ENCODE peak calls at places on chromosomes 4 and X, in four cellular contexts. I is heart right ventricle, C is lower lobe of right lung, Q is psoas muscle. L is an unnamed sample. For H3K9me3 and H3K4me1, the result is how much of the 10 kb centered on the place peaks cover.

GRCh38 chr4:188620608-188621007 is 481.4 kb downstream of the TRIML1 start:
- DNase-seq in I (no peak), C (no peak), Q (no peak), L (no peak)

GRCh38 chrX:64394874-64395567 is at the start of gene MTMR8:
- DNase-seq in I (peak), C (peak), Q (peak), L (peak)

GRCh38 chr4:128661529-128661928 is 148.0 kb upstream of the JADE1 start:
- DNase-seq in I (no peak), C (no peak), Q (no peak), L (no peak)

GRCh38 chr4:86720508-86721068 is 126.5 kb downstream of the PTPN13 start:
- DNase-seq in I (no peak), C (no peak), Q (no peak), L (no peak)

GRCh38 chrX:137031517-137032377 is 2.0 kb downstream of the GPR101 start:
- DNase-seq in I (no peak), C (no peak), Q (peak), L (no peak)

GRCh38 chr4:71540749-71541269 is 202.0 kb downstream of the SLC4A4 start:
- DNase-seq in I (no peak), C (no peak), Q (no peak), L (no peak)

GRCh38 chr4:2297606-2298517 is 36.0 kb upstream of the MXD4 start:
- DNase-seq in I (no peak), C (no peak), Q (no peak), L (no peak)

GRCh38 chr4:118981171-118981838 is 92.7 kb downstream of the SYNPO2 start:
- DNase-seq in I (no peak), C (no peak), Q (no peak), L (no peak)

GRCh38 chr4:67746797-67747495 is 7.2 kb downstream of the GNRHR start:
- DNase-seq in I (no peak), C (no peak), Q (no peak), L (no peak)

GRCh38 chrX:9656277-9656676 is 109.4 kb downstream of the GPR143 start:
- DNase-seq in I (peak), C (no peak), Q (no peak), L (peak)

GRCh38 chr4:94957030-94957429 is 199.3 kb downstream of the BMPR1B start:
- DNase-seq in I (no peak), C (no peak), Q (no peak), L (no peak)

GRCh38 chr4:137387924-137388323 is 144.4 kb downstream of the PCDH18 start:
- DNase-seq in I (no peak), C (no peak), Q (no peak), L (no peak)

GRCh38 chr4:177012918-177013545 is 220.3 kb upstream of the VEGFC start:
- DNase-seq in I (no peak), C (no peak), Q (no peak), L (no peak)

GRCh38 chrX:119398974-119399771 is at the start of gene SLC25A43:
- DNase-seq in I (peak), C (peak), Q (peak), L (peak)

GRCh38 chr4:37742149-37742548 is 56.0 kb upstream of the RELL1 start:
- DNase-seq in I (no peak), C (no peak), Q (no peak), L (no peak)

GRCh38 chrX:9682456-9682855 is 83.2 kb downstream of the GPR143 start:
- DNase-seq in I (no peak), C (no peak), Q (no peak), L (no peak)

GRCh38 chr4:81460837-81461233 is 10.9 kb downstream of the RASGEF1B start:
- DNase-seq in I (no peak), C (no peak), Q (no peak), L (no peak)

GRCh38 chr4:182273191-182273935 is 30.2 kb downstream of the TENM3 start:
- DNase-seq in I (no peak), C (no peak), Q (no peak), L (no peak)

GRCh38 chr4:5051692-5052423 is 578 bp downstream of the STK32B start:
- DNase-seq in I (no peak), C (peak), Q (peak), L (no peak)

GRCh38 chr4:108834787-108835384 is 72.0 kb upstream of the ETNPPL start:
- DNase-seq in I (no peak), C (no peak), Q (no peak), L (no peak)

GRCh38 chr4:5366421-5366820 is 315.1 kb downstream of the STK32B start:
- DNase-seq in I (no peak), C (no peak), Q (no peak), L (no peak)

GRCh38 chrX:68698955-68699354 is 51.5 kb downstream of the STARD8 start:
- DNase-seq in I (no peak), C (no peak), Q (no peak), L (no peak)

GRCh38 chr4:120995611-120996010 is 73.1 kb upstream of the PRDM5 start:
- DNase-seq in I (no peak), C (no peak), Q (no peak), L (no peak)

GRCh38 chr4:184748251-184748652 is 14.4 kb upstream of the CENPU start:
- DNase-seq in I (no peak), C (peak), Q (peak), L (no peak)

GRCh38 chr4:40563401-40563800 is 66.3 kb downstream of the RBM47 start:
- DNase-seq in I (no peak), C (no peak), Q (no peak), L (no peak)

DNA sequence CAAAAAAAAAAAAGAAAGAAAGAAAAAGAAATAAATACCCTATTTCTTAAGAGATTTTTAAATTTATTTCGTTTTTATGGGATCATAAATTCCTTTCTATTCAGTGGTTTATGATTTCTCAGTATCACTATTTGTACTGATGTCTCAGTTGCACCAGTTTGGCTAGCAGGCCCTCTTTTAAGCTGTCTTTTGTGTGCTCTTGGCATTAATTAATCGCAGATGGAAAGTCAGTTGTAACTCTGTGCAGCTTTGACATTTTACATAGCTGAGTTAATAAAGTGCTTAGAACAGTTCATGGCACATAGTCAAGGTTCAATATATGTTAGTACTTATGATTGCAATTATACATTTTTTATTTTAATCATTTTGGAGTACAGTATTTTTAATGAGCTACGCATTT is 123.7 kb upstream of the NUDT6 start:
- DNase-seq in I (no peak), C (no peak), Q (no peak), L (no peak)
- H3K9me3 ChIP-seq in I (half or more), C (under half), Q (under half), L (under half)

GRCh38 chr4:76977731-76978350 is 28.3 kb downstream of the SEPTIN11 start:
- DNase-seq in I (no peak), C (no peak), Q (no peak), L (no peak)
- H3K4me1 ChIP-seq in I (half or more), C (under half), Q (under half), L (under half)

DNA sequence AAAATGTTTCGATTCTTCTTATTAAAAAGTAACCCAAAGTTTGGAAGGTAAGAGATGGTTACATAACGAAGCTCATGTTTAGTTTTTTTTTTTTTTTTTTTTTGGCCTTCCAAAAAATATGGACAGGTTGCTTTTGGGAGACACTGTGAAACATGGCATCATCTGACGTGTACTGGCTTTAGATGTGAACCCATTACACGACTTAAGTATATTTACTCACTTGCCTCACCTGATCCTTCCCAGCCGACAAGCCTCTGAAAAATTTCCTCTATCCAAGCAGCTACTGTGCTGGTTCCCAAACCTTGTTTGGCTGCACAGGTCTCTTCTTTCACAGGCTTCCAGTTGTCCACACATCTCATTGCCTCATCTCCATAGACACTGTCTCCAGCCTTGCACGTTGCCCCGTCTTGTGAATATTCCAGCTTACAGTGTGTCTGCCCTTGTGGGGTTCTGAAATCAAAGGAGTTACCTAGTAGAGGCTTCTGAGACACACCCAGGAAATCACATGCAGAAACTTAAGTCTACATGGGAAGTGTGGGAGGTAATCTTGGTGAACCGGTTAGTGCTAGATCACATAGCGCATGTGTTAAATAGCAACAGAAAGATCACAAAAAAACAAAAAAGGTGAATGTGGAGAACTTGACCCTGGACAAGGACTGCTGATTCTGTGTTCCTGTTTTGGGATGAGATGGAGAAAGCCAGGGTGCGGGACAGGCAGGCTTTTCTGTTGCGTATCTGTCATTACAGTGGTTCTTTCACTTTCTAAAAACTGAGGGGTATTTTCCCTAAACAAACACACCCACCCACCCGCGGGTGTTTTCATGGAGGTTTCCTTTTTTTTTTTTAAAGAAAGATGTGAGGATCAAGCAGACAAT is 328.6 kb downstream of the ARHGAP10 start:
- DNase-seq in I (no peak), C (no peak), Q (no peak), L (peak)
- H3K4me3 ChIP-seq in I (no peak), C (peak), Q (no peak), L (no peak)

GRCh38 chrX:145818522-145819075 is 970 bp downstream of the SLITRK2 start:
- DNase-seq in I (no peak), C (no peak), Q (no peak), L (no peak)
- H3K9me3 ChIP-seq in I (under half), C (under half), Q (under half), L (under half)

DNA sequence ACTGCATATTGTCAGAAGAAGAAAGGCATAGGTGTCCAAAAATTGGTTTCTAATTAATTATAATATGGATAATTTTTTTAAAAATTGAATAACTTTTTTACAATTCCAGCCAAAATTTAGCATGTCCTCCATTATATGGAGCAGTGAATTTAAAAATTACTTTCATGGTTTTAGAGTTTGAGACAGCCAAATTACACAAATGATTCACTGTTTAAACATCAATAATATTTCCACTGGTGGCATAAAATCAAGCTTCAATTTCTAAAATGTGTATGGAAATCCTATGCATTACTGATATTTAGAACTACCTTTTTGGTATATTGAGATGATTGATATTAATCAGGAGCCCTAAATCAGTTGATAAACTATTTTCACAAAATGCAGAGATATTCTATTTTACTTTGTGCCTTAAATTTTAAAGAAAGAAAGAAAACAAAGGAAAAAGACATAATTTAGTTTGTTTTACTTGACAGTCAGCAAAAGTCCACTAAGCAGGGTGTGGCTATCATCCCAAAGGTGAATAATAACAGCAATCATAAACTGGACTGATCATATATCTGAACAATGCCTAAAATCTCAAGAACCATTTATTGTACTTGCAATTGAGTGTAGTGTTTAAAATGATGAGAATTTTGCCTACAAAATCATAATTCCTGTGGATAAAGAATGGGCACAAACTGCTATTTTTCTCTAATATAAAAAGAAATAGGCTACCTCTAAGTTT is 34.2 kb downstream of the KLHL34 start:
- DNase-seq in I (no peak), C (no peak), Q (no peak), L (no peak)
- H3K4me1 ChIP-seq in I (under half), C (under half), Q (under half), L (under half)

DNA sequence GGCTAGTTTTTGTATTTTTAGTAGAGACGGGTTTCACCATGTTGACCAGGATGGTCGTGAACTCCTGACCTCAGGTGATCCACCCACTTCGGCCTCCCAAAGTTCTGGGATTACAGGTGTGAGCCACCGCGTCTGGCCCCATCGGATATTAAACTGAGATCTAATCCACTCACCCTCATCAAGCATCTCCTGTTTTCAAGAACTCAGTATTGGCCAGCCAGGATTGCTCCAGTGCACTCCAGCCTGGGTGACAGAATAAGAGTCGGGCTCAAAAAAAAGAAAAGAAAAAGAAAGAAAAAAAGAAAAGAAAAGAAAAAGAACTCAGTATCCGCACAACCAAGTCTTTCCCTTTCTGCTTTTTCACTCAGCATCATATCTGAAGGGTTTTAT is 167.6 kb downstream of the OR13H1 start:
- DNase-seq in I (no peak), C (no peak), Q (no peak), L (no peak)
- H3K4me3 ChIP-seq in I (peak), C (no peak), Q (peak), L (no peak)

GRCh38 chrX:142076633-142077032 is 128.5 kb downstream of the MAGEC2 start:
- DNase-seq in I (no peak), C (no peak), Q (no peak), L (no peak)
- H3K9me3 ChIP-seq in I (under half), C (under half), Q (under half), L (under half)

L was measured in gastrocnemius medialis.